ENCODE peak calls at places on chromosomes 16 and 17, in seven cellular contexts. B is uterus; J is effector memory CD4-positive, alpha-beta T cell; L is heart right ventricle; S is aorta; Y is prostate gland; A is A673. M is an unnamed sample.

GRCh38 chr16:5330058-5330457 is 232.5 kb upstream of the EEF2KMT start:
- DNase-seq in Y (no peak), L (no peak), B (no peak), A (no peak), S (no peak), J (no peak), M (no peak)

GRCh38 chr17:57463103-57463885 is 207.0 kb downstream of the MSI2 start:
- DNase-seq in L (no peak), A (no peak), Y (no peak), B (no peak), S (peak; percentile 36), J (no peak), M (no peak)

GRCh38 chr16:58449768-58450167 is 50.2 kb upstream of the NDRG4 start:
- DNase-seq in Y (no peak), A (no peak), S (no peak), B (no peak), L (no peak), J (no peak), M (no peak)

GRCh38 chr17:82545071-82545462 is 25.5 kb downstream of the FOXK2 start:
- DNase-seq in L (no peak), A (no peak), B (peak; percentile 88), Y (no peak), J (no peak), S (no peak), M (no peak)

GRCh38 chr17:5758651-5759050 is 174.3 kb upstream of the NLRP1 start:
- DNase-seq in B (no peak), A (peak; percentile 50), S (no peak), Y (no peak), J (no peak), L (no peak), M (no peak)

GRCh38 chr17:19897901-19898300 is 30.2 kb upstream of the ULK2 start:
- DNase-seq in B (peak; percentile 20), S (no peak), J (no peak), L (no peak), A (peak; percentile 10), Y (no peak), M (peak; percentile 59)

GRCh38 chr16:82061861-82062525 is 26.9 kb downstream of the HSD17B2 start:
- DNase-seq in L (no peak), S (no peak), B (no peak), J (no peak), Y (no peak), A (peak; percentile 59), M (no peak)

GRCh38 chr16:85637808-85638186 is 24.7 kb downstream of the GSE1 start:
- DNase-seq in J (no peak), A (no peak), L (no peak), S (no peak), Y (no peak), B (no peak), M (no peak)

GRCh38 chr17:72613411-72614292 is 478.8 kb downstream of the SLC39A11 start:
- DNase-seq in S (no peak), J (no peak), B (no peak), A (no peak), Y (no peak), L (no peak), M (no peak)

GRCh38 chr16:82701302-82702022 is 74.7 kb downstream of the CDH13 start:
- DNase-seq in S (no peak), Y (no peak), L (no peak), B (no peak), J (no peak), A (peak; percentile 6), M (no peak)

GRCh38 chr17:3622977-3623594 is 13.0 kb downstream of the SHPK start:
- DNase-seq in S (no peak), J (no peak), L (no peak), B (no peak), A (no peak), Y (no peak), M (no peak)

GRCh38 chr16:23999663-24000062 is 163.9 kb downstream of the PRKCB start:
- DNase-seq in B (no peak), Y (no peak), A (no peak), L (no peak), J (no peak), S (no peak), M (no peak)

GRCh38 chr16:82350560-82350959 is 180.5 kb upstream of the MPHOSPH6 start:
- DNase-seq in L (no peak), S (no peak), A (no peak), B (no peak), J (no peak), Y (no peak), M (no peak)

GRCh38 chr17:71111460-71111859 is 942.1 kb downstream of the KCNJ2 start:
- DNase-seq in L (no peak), S (no peak), A (no peak), B (no peak), Y (no peak), J (no peak), M (no peak)

GRCh38 chr17:64146418-64147109 is 16.6 kb upstream of the ERN1 start:
- DNase-seq in B (peak; percentile 65), A (peak; percentile 62), J (peak; percentile 35), S (peak; percentile 74), Y (peak; percentile 85), L (peak; percentile 69), M (no peak)

GRCh38 chr17:44014133-44014436 is 678 bp downstream of the TMEM101 start:
- DNase-seq in A (no peak), Y (no peak), S (peak; percentile 12), J (no peak), L (no peak), B (no peak), M (no peak)
- H3K27ac ChIP-seq in A (peak overlapping the region; percentile 82), Y (peak overlapping the region; percentile 76), S (no peak overlapping the region), J (no peak overlapping the region), L (peak overlapping the region; percentile 72), B (peak overlapping the region; percentile 74), M (peak overlapping the region; percentile 89)

GRCh38 chr17:68498479-68499326 is 13.5 kb upstream of the PRKAR1A start:
- DNase-seq in B (peak; percentile 51), J (no peak), S (no peak), Y (no peak), A (no peak), L (peak; percentile 57), M (no peak)
- H3K4me3 ChIP-seq in B (no peak overlapping the region), J (no peak overlapping the region), S (no peak overlapping the region), Y (no peak overlapping the region), A (no peak overlapping the region), L (no peak overlapping the region), M (no peak overlapping the region)

GRCh38 chr17:47882695-47883588 is 13.1 kb upstream of the SP2 start:
- DNase-seq in S (no peak), J (no peak), A (no peak), Y (no peak), L (no peak), B (no peak), M (no peak)
- H3K27ac ChIP-seq in S (no peak overlapping the region), J (no peak overlapping the region), A (no peak overlapping the region), Y (peak overlapping the region; percentile 52), L (no peak overlapping the region), B (peak overlapping the region; percentile 63), M (no peak overlapping the region)

DNA sequence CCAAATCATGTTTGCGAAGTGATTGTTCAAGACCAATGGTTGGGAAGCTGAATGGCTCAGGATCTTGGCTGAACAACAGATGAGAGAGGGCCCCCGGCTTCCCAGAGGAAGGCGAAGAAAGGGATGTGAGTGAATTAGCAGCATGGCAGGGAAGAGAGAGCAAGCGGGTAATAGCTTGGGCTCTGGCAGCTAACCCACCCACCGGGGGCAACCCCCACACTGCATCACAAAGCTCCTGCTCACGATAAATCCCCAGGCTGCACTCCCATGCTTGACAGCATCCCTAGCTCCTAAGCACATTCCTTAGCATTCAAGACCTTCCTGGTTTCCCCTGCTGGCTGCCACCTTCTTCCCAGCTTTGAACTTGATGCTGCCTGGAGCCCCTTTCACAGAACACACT is 26.2 kb upstream of the EMP2 start:
- DNase-seq in S (no peak), B (no peak), Y (no peak), J (no peak), L (no peak), A (no peak), M (no peak)
- H3K4me3 ChIP-seq in S (no peak overlapping the region), B (no peak overlapping the region), Y (no peak overlapping the region), J (no peak overlapping the region), L (no peak overlapping the region), A (no peak overlapping the region), M (no peak overlapping the region)

DNA sequence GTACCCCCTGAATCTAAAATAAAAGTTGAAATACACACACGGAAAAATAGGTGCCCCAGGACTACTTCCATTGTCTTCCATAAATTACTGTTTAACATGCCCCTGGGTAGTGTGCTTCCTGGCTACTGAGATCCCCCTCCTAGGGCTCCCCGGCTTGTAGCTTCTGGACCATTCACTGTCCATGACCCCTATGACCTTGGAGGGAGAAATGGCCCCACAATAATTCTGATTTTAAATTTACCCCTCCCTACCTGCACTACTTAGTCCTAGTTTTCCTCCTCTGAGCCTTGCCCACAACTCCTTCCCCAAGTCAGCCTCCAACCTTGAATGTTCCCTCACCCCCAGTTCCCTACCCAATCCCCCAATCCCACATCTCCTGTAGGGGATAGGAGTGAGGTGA is 9.6 kb upstream of the MSL1 start:
- DNase-seq in Y (no peak), B (no peak), S (no peak), L (no peak), A (no peak), J (no peak), M (no peak)
- H3K27ac ChIP-seq in Y (peak overlapping the region; percentile 97), B (peak overlapping the region; percentile 99), S (peak overlapping the region; percentile 90), L (peak overlapping the region; percentile 93), A (no peak overlapping the region), J (peak overlapping the region; percentile 66), M (no peak overlapping the region)

M was measured in AG04450.